ENCODE peak calls at places on chromosomes 13 and 19, in four cellular contexts. J is H9, P is mesenchymal stem cell, Q is GM23248. A is an unnamed sample.

GRCh38 chr13:113146750-113147149 is 11.7 kb upstream of the PROZ start:
- DNase-seq in J (peak), P (no peak), Q (no peak), A (no peak)

GRCh38 chr19:50461066-50461875 is 15.0 kb upstream of the EMC10 start:
- DNase-seq in J (peak), P (peak), Q (peak), A (no peak)

GRCh38 chr13:83618966-83619365 is 263.3 kb downstream of the SLITRK1 start:
- DNase-seq in J (no peak), P (no peak), Q (peak), A (no peak)

GRCh38 chr13:64397699-64398098 is 2832.4 kb downstream of the PCDH9 start:
- DNase-seq in J (no peak), P (peak), Q (no peak), A (no peak)

GRCh38 chr13:47903836-47904235 is 97.2 kb downstream of the SUCLA2 start:
- DNase-seq in J (no peak), P (peak), Q (peak), A (no peak)

GRCh38 chr13:30748717-30749116 is 13.4 kb downstream of the ALOX5AP start:
- DNase-seq in J (no peak), P (no peak), Q (no peak), A (no peak)

GRCh38 chr13:101757446-101758039 is 305.1 kb downstream of the ITGBL1 start:
- DNase-seq in J (no peak), P (peak), Q (peak), A (no peak)

GRCh38 chr19:38211779-38212178 is 12.2 kb downstream of the DPF1 start:
- DNase-seq in J (peak), P (no peak), Q (no peak), A (peak)

GRCh38 chr13:67518785-67519184 is 288.6 kb upstream of the PCDH9 start:
- DNase-seq in J (no peak), P (no peak), Q (no peak), A (no peak)

GRCh38 chr13:111531505-111531904 is 211.1 kb downstream of the TEX29 start:
- DNase-seq in J (no peak), P (no peak), Q (peak), A (no peak)

GRCh38 chr19:12756150-12756883 is 4.7 kb downstream of the BEST2 start:
- DNase-seq in J (no peak), P (no peak), Q (no peak), A (no peak)
- H3K9ac ChIP-seq in J (no peak), P (no peak), Q (no peak), A (no peak)

GRCh38 chr13:41694902-41695301 is 237.6 kb downstream of the RGCC start:
- DNase-seq in J (no peak), P (peak), Q (peak), A (no peak)
- H3K9ac ChIP-seq in J (no peak), P (peak), Q (peak), A (no peak)

GRCh38 chr19:2949939-2950285 is 5.1 kb upstream of the ZNF77 start:
- DNase-seq in J (no peak), P (no peak), Q (peak), A (no peak)

GRCh38 chr19:2942928-2943640 is 1.7 kb downstream of the ZNF77 start:
- DNase-seq in J (no peak), P (no peak), Q (no peak), A (no peak)

GRCh38 chr19:2945575-2946184 is 909 bp upstream of the ZNF77 start:
- DNase-seq in J (no peak), P (no peak), Q (peak), A (no peak)

GRCh38 chr19:2944403-2944774 is 382 bp downstream of the ZNF77 start:
- DNase-seq in J (no peak), P (no peak), Q (no peak), A (no peak)

GRCh38 chr19:2944775-2945574 is at the start of gene ZNF77:
- DNase-seq in J (peak), P (peak), Q (peak), A (peak)
- H3K9ac ChIP-seq in J (peak), P (peak), Q (peak), A (peak)

GRCh38 chr19:7679771-7680605 is 645 bp upstream of the TRAPPC5 start:
- DNase-seq in J (no peak), P (no peak), Q (no peak), A (no peak)
- H3K9ac ChIP-seq in J (no peak), P (peak), Q (peak), A (no peak)

GRCh38 chr19:46613525-46613924 is 11.4 kb downstream of the PTGIR start:
- DNase-seq in J (no peak), P (no peak), Q (no peak), A (no peak)
- H3K9ac ChIP-seq in J (no peak), P (peak), Q (no peak), A (no peak)

DNA sequence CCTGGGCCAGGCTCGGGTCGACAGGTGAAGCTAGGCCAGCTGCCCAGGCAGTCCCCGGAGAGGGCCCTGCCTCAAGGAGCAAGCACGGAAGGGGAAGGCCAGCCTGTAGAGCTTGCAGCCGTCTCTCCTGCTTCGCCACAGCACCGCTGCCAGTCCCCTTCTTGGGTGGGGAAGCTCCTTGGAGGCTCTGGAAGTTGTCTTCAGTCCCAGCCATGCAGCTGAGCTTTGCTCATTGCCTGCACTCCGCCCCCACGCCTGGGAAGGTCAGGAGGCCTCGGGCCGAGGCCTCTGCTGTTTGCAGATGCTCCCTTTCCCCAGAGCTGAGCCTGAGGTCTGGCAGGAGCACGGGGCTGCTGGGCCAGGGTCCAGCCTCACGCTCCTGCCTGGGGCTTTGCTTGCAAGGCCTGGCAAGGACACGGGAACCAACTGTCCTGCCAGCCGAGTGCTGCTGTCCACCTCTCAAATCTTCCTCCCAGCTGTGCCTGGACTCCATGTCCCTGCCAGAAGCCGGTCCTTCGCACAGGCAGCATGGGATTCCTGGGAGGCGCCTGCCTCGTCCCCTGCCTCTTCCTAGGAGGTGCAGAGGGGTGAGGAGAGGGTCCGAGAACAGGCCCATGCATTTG is 13.3 kb downstream of the PLEKHF1 start:
- DNase-seq in J (no peak), P (no peak), Q (peak), A (no peak)
- H3K9ac ChIP-seq in J (no peak), P (peak), Q (no peak), A (no peak)

GRCh38 chr19:2132731-2133490 is 18.5 kb downstream of the AP3D1 start:
- DNase-seq in J (no peak), P (no peak), Q (peak), A (no peak)
- H3K9ac ChIP-seq in J (no peak), P (peak), Q (no peak), A (no peak)

GRCh38 chr13:80340643-80341097 is 256 bp downstream of the SPRY2 start:
- DNase-seq in J (no peak), P (peak), Q (peak), A (no peak)
- H3K9ac ChIP-seq in J (peak), P (peak), Q (peak), A (peak)

GRCh38 chr13:102978168-102978567 is 88.0 kb downstream of the SLC10A2 start:
- DNase-seq in J (no peak), P (no peak), Q (peak), A (no peak)
- H3K9ac ChIP-seq in J (no peak), P (peak), Q (no peak), A (no peak)

GRCh38 chr19:46357846-46358583 is 11.1 kb downstream of the PPP5C start:
- DNase-seq in J (no peak), P (no peak), Q (peak), A (no peak)
- H3K9ac ChIP-seq in J (no peak), P (no peak), Q (no peak), A (no peak)

A was measured in H1.